ENCODE peak calls at places on chromosomes 7 and 10, in ten cellular contexts. One of them, this sample, is unnamed.

GRCh38 chr10:2938869-2939268 is 128.5 kb upstream of the PFKP start:
- DNase-seq in neural progenitor cell: no peak
- DNase-seq in adrenal gland: no peak
- DNase-seq in Karpas-422: no peak
- DNase-seq in CD8-positive, alpha-beta T cell: no peak
- DNase-seq in small intestine: no peak
- DNase-seq in CD8-positive, alpha-beta memory T cell: no peak
- DNase-seq in GM23248: peak; percentile 49
- DNase-seq in mammary epithelial cell: no peak
- DNase-seq in HCT116: no peak
- DNase-seq in this sample: no peak

GRCh38 chr10:129709627-129710509 is 242.8 kb downstream of the MGMT start:
- DNase-seq in neural progenitor cell: no peak
- DNase-seq in adrenal gland: no peak
- DNase-seq in Karpas-422: no peak
- DNase-seq in CD8-positive, alpha-beta T cell: no peak
- DNase-seq in small intestine: no peak
- DNase-seq in CD8-positive, alpha-beta memory T cell: no peak
- DNase-seq in GM23248: no peak
- DNase-seq in mammary epithelial cell: no peak
- DNase-seq in HCT116: no peak
- DNase-seq in this sample: no peak

GRCh38 chr7:44071726-44072363 is 6.5 kb upstream of the PGAM2 start:
- DNase-seq in neural progenitor cell: no peak
- DNase-seq in adrenal gland: no peak
- DNase-seq in Karpas-422: no peak
- DNase-seq in CD8-positive, alpha-beta T cell: no peak
- DNase-seq in small intestine: peak; percentile 66
- DNase-seq in CD8-positive, alpha-beta memory T cell: no peak
- DNase-seq in GM23248: no peak
- DNase-seq in mammary epithelial cell: no peak
- DNase-seq in HCT116: no peak
- DNase-seq in this sample: peak; percentile 49

GRCh38 chr10:102729090-102730026 is 14.4 kb upstream of the WBP1L start:
- DNase-seq in neural progenitor cell: peak; percentile 89
- DNase-seq in adrenal gland: peak; percentile 91
- DNase-seq in Karpas-422: peak; percentile 54
- DNase-seq in CD8-positive, alpha-beta T cell: peak; percentile 19
- DNase-seq in small intestine: peak; percentile 73
- DNase-seq in CD8-positive, alpha-beta memory T cell: peak; percentile 30
- DNase-seq in GM23248: peak; percentile 90
- DNase-seq in mammary epithelial cell: peak; percentile 57
- DNase-seq in HCT116: peak; percentile 49
- DNase-seq in this sample: peak; percentile 93

GRCh38 chr7:121515651-121516401 is 119.7 kb upstream of the FAM3C start:
- DNase-seq in neural progenitor cell: no peak
- DNase-seq in adrenal gland: no peak
- DNase-seq in Karpas-422: no peak
- DNase-seq in CD8-positive, alpha-beta T cell: no peak
- DNase-seq in small intestine: no peak
- DNase-seq in CD8-positive, alpha-beta memory T cell: no peak
- DNase-seq in GM23248: peak; percentile 60
- DNase-seq in mammary epithelial cell: peak; percentile 63
- DNase-seq in HCT116: no peak
- DNase-seq in this sample: no peak

GRCh38 chr10:46079831-46080585 is 33.9 kb upstream of the MSMB start:
- DNase-seq in neural progenitor cell: no peak
- DNase-seq in adrenal gland: no peak
- DNase-seq in Karpas-422: no peak
- DNase-seq in CD8-positive, alpha-beta T cell: no peak
- DNase-seq in small intestine: no peak
- DNase-seq in CD8-positive, alpha-beta memory T cell: no peak
- DNase-seq in GM23248: peak; percentile 20
- DNase-seq in mammary epithelial cell: no peak
- DNase-seq in HCT116: no peak
- DNase-seq in this sample: no peak

GRCh38 chr7:26169271-26169670 is 17.3 kb downstream of the NFE2L3 start:
- DNase-seq in neural progenitor cell: no peak
- DNase-seq in adrenal gland: no peak
- DNase-seq in Karpas-422: no peak
- DNase-seq in CD8-positive, alpha-beta T cell: no peak
- DNase-seq in small intestine: no peak
- DNase-seq in CD8-positive, alpha-beta memory T cell: no peak
- DNase-seq in GM23248: no peak
- DNase-seq in mammary epithelial cell: no peak
- DNase-seq in HCT116: no peak
- DNase-seq in this sample: no peak

GRCh38 chr10:37582237-37582636 is 275.2 kb downstream of the ZNF248 start:
- DNase-seq in neural progenitor cell: no peak
- DNase-seq in adrenal gland: no peak
- DNase-seq in Karpas-422: no peak
- DNase-seq in CD8-positive, alpha-beta T cell: no peak
- DNase-seq in small intestine: no peak
- DNase-seq in CD8-positive, alpha-beta memory T cell: no peak
- DNase-seq in GM23248: no peak
- DNase-seq in mammary epithelial cell: no peak
- DNase-seq in HCT116: no peak
- DNase-seq in this sample: no peak

GRCh38 chr7:76340617-76341131 is 18.1 kb downstream of the YWHAG start:
- DNase-seq in neural progenitor cell: no peak
- DNase-seq in adrenal gland: no peak
- DNase-seq in Karpas-422: no peak
- DNase-seq in CD8-positive, alpha-beta T cell: no peak
- DNase-seq in small intestine: no peak
- DNase-seq in CD8-positive, alpha-beta memory T cell: no peak
- DNase-seq in GM23248: peak; percentile 83
- DNase-seq in mammary epithelial cell: no peak
- DNase-seq in HCT116: no peak
- DNase-seq in this sample: no peak

GRCh38 chr10:89502556-89502955 is 32.8 kb downstream of the SLC16A12 start:
- DNase-seq in neural progenitor cell: no peak
- DNase-seq in adrenal gland: no peak
- DNase-seq in Karpas-422: no peak
- DNase-seq in CD8-positive, alpha-beta T cell: no peak
- DNase-seq in small intestine: no peak
- DNase-seq in CD8-positive, alpha-beta memory T cell: no peak
- DNase-seq in GM23248: peak; percentile 21
- DNase-seq in mammary epithelial cell: peak; percentile 52
- DNase-seq in HCT116: no peak
- DNase-seq in this sample: no peak

GRCh38 chr7:67711706-67712105 is 715.1 kb downstream of the TYW1 start:
- DNase-seq in neural progenitor cell: no peak
- DNase-seq in adrenal gland: no peak
- DNase-seq in Karpas-422: no peak
- DNase-seq in CD8-positive, alpha-beta T cell: no peak
- DNase-seq in small intestine: no peak
- DNase-seq in CD8-positive, alpha-beta memory T cell: no peak
- DNase-seq in GM23248: no peak
- DNase-seq in mammary epithelial cell: no peak
- DNase-seq in HCT116: no peak
- DNase-seq in this sample: no peak

GRCh38 chr10:59793924-59794323 is 40.7 kb upstream of the MRLN start:
- DNase-seq in neural progenitor cell: no peak
- DNase-seq in adrenal gland: no peak
- DNase-seq in Karpas-422: no peak
- DNase-seq in CD8-positive, alpha-beta T cell: no peak
- DNase-seq in small intestine: peak; percentile 40
- DNase-seq in CD8-positive, alpha-beta memory T cell: no peak
- DNase-seq in GM23248: no peak
- DNase-seq in mammary epithelial cell: no peak
- DNase-seq in HCT116: no peak
- DNase-seq in this sample: no peak

GRCh38 chr7:64888901-64889685 is 14.0 kb upstream of the ZNF273 start:
- DNase-seq in neural progenitor cell: peak; percentile 4
- DNase-seq in adrenal gland: no peak
- DNase-seq in Karpas-422: no peak
- DNase-seq in CD8-positive, alpha-beta T cell: no peak
- DNase-seq in small intestine: peak; percentile 19
- DNase-seq in CD8-positive, alpha-beta memory T cell: no peak
- DNase-seq in GM23248: no peak
- DNase-seq in mammary epithelial cell: no peak
- DNase-seq in HCT116: no peak
- DNase-seq in this sample: no peak

GRCh38 chr7:40839881-40840280 is 705.1 kb downstream of the SUGCT start:
- DNase-seq in neural progenitor cell: no peak
- DNase-seq in adrenal gland: no peak
- DNase-seq in Karpas-422: no peak
- DNase-seq in CD8-positive, alpha-beta T cell: no peak
- DNase-seq in small intestine: no peak
- DNase-seq in CD8-positive, alpha-beta memory T cell: no peak
- DNase-seq in GM23248: peak; percentile 4
- DNase-seq in mammary epithelial cell: no peak
- DNase-seq in HCT116: no peak
- DNase-seq in this sample: no peak

GRCh38 chr10:98361131-98361633 is 53.8 kb downstream of the PYROXD2 start:
- DNase-seq in neural progenitor cell: peak; percentile 56
- DNase-seq in adrenal gland: peak; percentile 61
- DNase-seq in Karpas-422: no peak
- DNase-seq in CD8-positive, alpha-beta T cell: no peak
- DNase-seq in small intestine: peak; percentile 2
- DNase-seq in CD8-positive, alpha-beta memory T cell: no peak
- DNase-seq in GM23248: peak; percentile 100
- DNase-seq in mammary epithelial cell: peak; percentile 95
- DNase-seq in HCT116: no peak
- DNase-seq in this sample: peak; percentile 93

GRCh38 chr10:94047302-94047701 is 53.6 kb downstream of the PLCE1 start:
- DNase-seq in neural progenitor cell: no peak
- DNase-seq in adrenal gland: no peak
- DNase-seq in Karpas-422: no peak
- DNase-seq in CD8-positive, alpha-beta T cell: no peak
- DNase-seq in small intestine: no peak
- DNase-seq in CD8-positive, alpha-beta memory T cell: no peak
- DNase-seq in GM23248: no peak
- DNase-seq in mammary epithelial cell: no peak
- DNase-seq in HCT116: no peak
- DNase-seq in this sample: no peak

GRCh38 chr10:104868231-104868630 is 227.1 kb downstream of the SORCS3 start:
- DNase-seq in neural progenitor cell: no peak
- DNase-seq in adrenal gland: no peak
- DNase-seq in Karpas-422: no peak
- DNase-seq in CD8-positive, alpha-beta T cell: no peak
- DNase-seq in small intestine: no peak
- DNase-seq in CD8-positive, alpha-beta memory T cell: no peak
- DNase-seq in GM23248: no peak
- DNase-seq in mammary epithelial cell: no peak
- DNase-seq in HCT116: no peak
- DNase-seq in this sample: no peak

GRCh38 chr10:71216751-71217265 is 4.4 kb downstream of the UNC5B start:
- DNase-seq in neural progenitor cell: no peak
- DNase-seq in adrenal gland: no peak
- DNase-seq in Karpas-422: no peak
- DNase-seq in CD8-positive, alpha-beta T cell: no peak
- DNase-seq in small intestine: no peak
- DNase-seq in CD8-positive, alpha-beta memory T cell: no peak
- DNase-seq in GM23248: peak; percentile 60
- DNase-seq in mammary epithelial cell: peak; percentile 20
- DNase-seq in HCT116: no peak
- DNase-seq in this sample: no peak

DNA sequence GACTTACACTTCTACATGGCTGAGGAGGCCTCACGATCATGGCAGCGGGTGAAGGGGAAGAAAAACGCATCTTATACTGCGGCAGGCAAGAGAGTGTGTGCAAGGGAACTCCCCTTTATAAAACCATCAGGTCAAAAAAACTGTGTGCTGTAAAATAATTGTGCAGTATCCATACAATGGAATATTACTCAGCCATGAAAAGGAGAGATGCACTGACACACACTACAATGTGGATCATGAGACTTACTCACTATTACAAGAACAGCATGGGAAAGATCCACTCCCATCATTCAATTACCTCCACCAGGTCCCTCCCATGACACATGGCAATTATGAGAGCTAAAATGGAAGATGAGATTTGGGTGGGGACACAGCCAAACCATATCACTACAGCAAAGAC is 27.2 kb upstream of the CARD11 start:
- DNase-seq in neural progenitor cell: no peak
- DNase-seq in adrenal gland: no peak
- DNase-seq in Karpas-422: no peak
- DNase-seq in CD8-positive, alpha-beta T cell: no peak
- DNase-seq in small intestine: no peak
- DNase-seq in CD8-positive, alpha-beta memory T cell: no peak
- DNase-seq in GM23248: no peak
- DNase-seq in mammary epithelial cell: no peak
- DNase-seq in HCT116: no peak
- DNase-seq in this sample: no peak
- H3K27ac ChIP-seq in neural progenitor cell: no peak overlapping the region
- H3K27ac ChIP-seq in adrenal gland: no peak overlapping the region
- H3K27ac ChIP-seq in Karpas-422: no peak overlapping the region
- H3K27ac ChIP-seq in CD8-positive, alpha-beta T cell: no peak overlapping the region
- H3K27ac ChIP-seq in small intestine: no peak overlapping the region
- H3K27ac ChIP-seq in CD8-positive, alpha-beta memory T cell: no peak overlapping the region
- H3K27ac ChIP-seq in GM23248: no peak overlapping the region
- H3K27ac ChIP-seq in mammary epithelial cell: no peak overlapping the region
- H3K27ac ChIP-seq in HCT116: no peak overlapping the region
- H3K27ac ChIP-seq in this sample: no peak overlapping the region

DNA sequence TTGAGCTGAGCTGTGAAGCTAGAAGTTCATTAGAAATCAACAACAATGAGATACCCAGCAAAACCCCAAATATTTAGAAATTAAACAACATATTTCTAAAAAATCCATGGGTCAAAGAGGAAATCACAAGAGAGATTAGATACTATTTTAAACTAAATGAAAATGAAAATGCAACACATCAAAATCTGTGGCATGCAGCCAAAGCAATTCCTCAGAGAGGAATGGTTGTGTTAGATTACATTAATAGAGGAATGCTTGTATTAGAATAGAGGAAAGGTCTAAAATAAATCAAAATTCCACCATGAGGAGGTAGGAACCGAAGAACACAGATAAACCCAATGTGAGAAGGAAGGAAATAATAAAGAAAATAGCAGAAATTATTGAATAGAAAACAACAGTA is 642.1 kb upstream of the GALNT17 start:
- DNase-seq in neural progenitor cell: no peak
- DNase-seq in adrenal gland: no peak
- DNase-seq in Karpas-422: no peak
- DNase-seq in CD8-positive, alpha-beta T cell: no peak
- DNase-seq in small intestine: no peak
- DNase-seq in CD8-positive, alpha-beta memory T cell: no peak
- DNase-seq in GM23248: no peak
- DNase-seq in mammary epithelial cell: no peak
- DNase-seq in HCT116: no peak
- DNase-seq in this sample: no peak
- H3K4me1 ChIP-seq in neural progenitor cell: no peaks in the 10 kb centered on the region
- H3K4me1 ChIP-seq in adrenal gland: no peaks in the 10 kb centered on the region
- H3K4me1 ChIP-seq in Karpas-422: no peaks in the 10 kb centered on the region
- H3K4me1 ChIP-seq in CD8-positive, alpha-beta T cell: no peaks in the 10 kb centered on the region
- H3K4me1 ChIP-seq in small intestine: no peaks in the 10 kb centered on the region
- H3K4me1 ChIP-seq in CD8-positive, alpha-beta memory T cell: no peaks in the 10 kb centered on the region
- H3K4me1 ChIP-seq in GM23248: no peaks in the 10 kb centered on the region
- H3K4me1 ChIP-seq in mammary epithelial cell: no peaks in the 10 kb centered on the region
- H3K4me1 ChIP-seq in HCT116: no peaks in the 10 kb centered on the region
- H3K4me1 ChIP-seq in this sample: no peaks in the 10 kb centered on the region

GRCh38 chr7:101698964-101699363 is 69.9 kb upstream of the MYL10 start:
- DNase-seq in neural progenitor cell: no peak
- DNase-seq in adrenal gland: no peak
- DNase-seq in Karpas-422: no peak
- DNase-seq in CD8-positive, alpha-beta T cell: no peak
- DNase-seq in small intestine: no peak
- DNase-seq in CD8-positive, alpha-beta memory T cell: no peak
- DNase-seq in GM23248: no peak
- DNase-seq in mammary epithelial cell: no peak
- DNase-seq in HCT116: no peak
- DNase-seq in this sample: no peak
- H3K36me3 ChIP-seq in neural progenitor cell: no peaks in the 10 kb centered on the region
- H3K36me3 ChIP-seq in adrenal gland: no peaks in the 10 kb centered on the region
- H3K36me3 ChIP-seq in Karpas-422: no peaks in the 10 kb centered on the region
- H3K36me3 ChIP-seq in CD8-positive, alpha-beta T cell: no peaks in the 10 kb centered on the region
- H3K36me3 ChIP-seq in small intestine: no peaks in the 10 kb centered on the region
- H3K36me3 ChIP-seq in CD8-positive, alpha-beta memory T cell: no peaks in the 10 kb centered on the region
- H3K36me3 ChIP-seq in GM23248: no peaks in the 10 kb centered on the region
- H3K36me3 ChIP-seq in mammary epithelial cell: no peaks in the 10 kb centered on the region
- H3K36me3 ChIP-seq in HCT116: no peaks in the 10 kb centered on the region
- H3K36me3 ChIP-seq in this sample: no peaks in the 10 kb centered on the region

GRCh38 chr10:79379512-79380124 is 32.3 kb downstream of the PPIF start:
- DNase-seq in neural progenitor cell: no peak
- DNase-seq in adrenal gland: no peak
- DNase-seq in Karpas-422: no peak
- DNase-seq in CD8-positive, alpha-beta T cell: no peak
- DNase-seq in small intestine: no peak
- DNase-seq in CD8-positive, alpha-beta memory T cell: no peak
- DNase-seq in GM23248: peak; percentile 52
- DNase-seq in mammary epithelial cell: no peak
- DNase-seq in HCT116: no peak
- DNase-seq in this sample: peak; percentile 68
- H3K27ac ChIP-seq in neural progenitor cell: no peak overlapping the region
- H3K27ac ChIP-seq in adrenal gland: no peak overlapping the region
- H3K27ac ChIP-seq in Karpas-422: no peak overlapping the region
- H3K27ac ChIP-seq in CD8-positive, alpha-beta T cell: no peak overlapping the region
- H3K27ac ChIP-seq in small intestine: no peak overlapping the region
- H3K27ac ChIP-seq in CD8-positive, alpha-beta memory T cell: no peak overlapping the region
- H3K27ac ChIP-seq in GM23248: peak overlapping the region; percentile 68
- H3K27ac ChIP-seq in mammary epithelial cell: no peak overlapping the region
- H3K27ac ChIP-seq in HCT116: no peak overlapping the region
- H3K27ac ChIP-seq in this sample: peak overlapping the region; percentile 25

This sample was measured in aorta.